ENCODE peak calls at places on chromosomes 2 and 18, in five cellular contexts. D, W, F, G and Q are unnamed samples.

GRCh38 chr2:160467086-160467485 is 26.5 kb downstream of the RBMS1 start:
- DNase-seq in D (no peak), W (no peak), F (no peak), G (no peak), Q (no peak)

GRCh38 chr18:58325521-58325908 is 281.5 kb downstream of the NEDD4L start:
- DNase-seq in D (no peak), W (no peak), F (no peak), G (no peak), Q (no peak)

GRCh38 chr2:43745457-43745856 is 28.4 kb upstream of the DYNC2LI1 start:
- DNase-seq in D (no peak), W (no peak), F (no peak), G (no peak), Q (peak; percentile 39)

GRCh38 chr2:233471291-233472035 is 95.1 kb downstream of the USP40 start:
- DNase-seq in D (no peak), W (no peak), F (no peak), G (no peak), Q (no peak)

GRCh38 chr2:101063352-101063751 is 61.3 kb downstream of the RPL31 start:
- DNase-seq in D (no peak), W (no peak), F (no peak), G (no peak), Q (no peak)

GRCh38 chr18:70221156-70221910 is 15.8 kb upstream of the RTTN start:
- DNase-seq in D (no peak), W (no peak), F (no peak), G (no peak), Q (no peak)

GRCh38 chr2:157257312-157258252 is at the start of gene GALNT5:
- DNase-seq in D (no peak), W (no peak), F (no peak), G (peak; percentile 63), Q (no peak)

GRCh38 chr18:78873916-78874505 is 105.6 kb upstream of the SALL3 start:
- DNase-seq in D (no peak), W (no peak), F (no peak), G (no peak), Q (no peak)

GRCh38 chr2:156456616-156457015 is 20.4 kb downstream of the GPD2 start:
- DNase-seq in D (no peak), W (no peak), F (no peak), G (no peak), Q (peak; percentile 65)

GRCh38 chr2:3343012-3343411 is 34.6 kb downstream of the EIPR1 start:
- DNase-seq in D (no peak), W (no peak), F (no peak), G (no peak), Q (no peak)

GRCh38 chr2:239252433-239253200 is 148.2 kb downstream of the HDAC4 start:
- DNase-seq in D (no peak), W (no peak), F (no peak), G (no peak), Q (no peak)

GRCh38 chr18:42028232-42028832 is 73.3 kb downstream of the PIK3C3 start:
- DNase-seq in D (no peak), W (no peak), F (no peak), G (peak; percentile 20), Q (no peak)

GRCh38 chr2:196399736-196400691 is 228.6 kb upstream of the STK17B start:
- DNase-seq in D (no peak), W (peak; percentile 40), F (no peak), G (no peak), Q (no peak)

GRCh38 chr18:42052137-42052708 is 97.2 kb downstream of the PIK3C3 start:
- DNase-seq in D (no peak), W (no peak), F (no peak), G (no peak), Q (no peak)

GRCh38 chr18:31156831-31157763 is 5.6 kb downstream of the DSC1 start:
- DNase-seq in D (no peak), W (peak; percentile 86), F (peak; percentile 39), G (no peak), Q (peak; percentile 48)

GRCh38 chr2:3203497-3204019 is 174.1 kb downstream of the EIPR1 start:
- DNase-seq in D (no peak), W (no peak), F (no peak), G (no peak), Q (no peak)

GRCh38 chr2:98486374-98486981 is 41.8 kb downstream of the INPP4A start:
- DNase-seq in D (no peak), W (no peak), F (no peak), G (no peak), Q (no peak)

GRCh38 chr2:75481041-75481836 is 79.5 kb downstream of the EVA1A start:
- DNase-seq in D (no peak), W (no peak), F (no peak), G (no peak), Q (no peak)

GRCh38 chr2:234286118-234286598 is 210.7 kb downstream of the ARL4C start:
- DNase-seq in D (no peak), W (no peak), F (no peak), G (no peak), Q (peak; percentile 66)

GRCh38 chr2:98134138-98134537 is 47.2 kb downstream of the VWA3B start:
- DNase-seq in D (no peak), W (no peak), F (no peak), G (no peak), Q (no peak)

GRCh38 chr2:219155054-219155644 is 5.5 kb downstream of the NHEJ1 start:
- DNase-seq in D (no peak), W (no peak), F (peak; percentile 60), G (peak; percentile 90), Q (no peak)

GRCh38 chr2:168166902-168167510 is 80.4 kb downstream of the STK39 start:
- DNase-seq in D (no peak), W (peak; percentile 89), F (no peak), G (no peak), Q (peak; percentile 51)

GRCh38 chr2:238646281-238646680 is 201.6 kb upstream of the TWIST2 start:
- DNase-seq in D (no peak), W (no peak), F (no peak), G (no peak), Q (no peak)

GRCh38 chr2:171924170-171924942 is 2.1 kb downstream of the HAT1 start:
- DNase-seq in D (no peak), W (no peak), F (no peak), G (no peak), Q (no peak)

GRCh38 chr18:7576685-7577084 is 9.6 kb downstream of the PTPRM start:
- DNase-seq in D (no peak), W (peak; percentile 76), F (no peak), G (no peak), Q (no peak)

GRCh38 chr2:48728827-48729226 is 26.7 kb downstream of the LHCGR start:
- DNase-seq in D (no peak), W (no peak), F (no peak), G (no peak), Q (no peak)

GRCh38 chr2:45736757-45737704 is 85.6 kb downstream of the PRKCE start:
- DNase-seq in D (no peak), W (no peak), F (no peak), G (no peak), Q (no peak)

GRCh38 chr18:57434536-57435494 is at the start of gene ONECUT2:
- DNase-seq in D (peak; percentile 95), W (peak; percentile 86), F (peak; percentile 88), G (peak; percentile 98), Q (peak; percentile 65)

GRCh38 chr18:58369616-58370015 is 259.3 kb downstream of the ALPK2 start:
- DNase-seq in D (no peak), W (no peak), F (no peak), G (no peak), Q (no peak)

GRCh38 chr2:95016616-95017307 is 8.7 kb upstream of the MAL start:
- DNase-seq in D (no peak), W (peak; percentile 53), F (no peak), G (no peak), Q (no peak)

GRCh38 chr2:171798156-171798815 is 95.8 kb downstream of the SLC25A12 start:
- DNase-seq in D (no peak), W (peak; percentile 58), F (no peak), G (no peak), Q (peak; percentile 16)

GRCh38 chr2:130963058-130963848 is 126.5 kb downstream of the ARHGEF4 start:
- DNase-seq in D (no peak), W (no peak), F (no peak), G (peak; percentile 44), Q (no peak)
- H3K4me3 ChIP-seq in D (no peak overlapping the region), W (no peak overlapping the region), F (no peak overlapping the region), G (peak overlapping the region; percentile 43), Q (no peak overlapping the region)

GRCh38 chr2:11298592-11298991 is 45.8 kb downstream of the ROCK2 start:
- DNase-seq in D (no peak), W (no peak), F (no peak), G (no peak), Q (no peak)

GRCh38 chr2:11292464-11293255 is 51.8 kb downstream of the ROCK2 start:
- DNase-seq in D (no peak), W (no peak), F (no peak), G (peak; percentile 6), Q (no peak)

GRCh38 chr2:11299439-11299838 is 45.0 kb downstream of the ROCK2 start:
- DNase-seq in D (no peak), W (no peak), F (no peak), G (no peak), Q (no peak)

GRCh38 chr2:11290713-11291112 is 53.7 kb downstream of the ROCK2 start:
- DNase-seq in D (no peak), W (no peak), F (no peak), G (no peak), Q (no peak)

DNA sequence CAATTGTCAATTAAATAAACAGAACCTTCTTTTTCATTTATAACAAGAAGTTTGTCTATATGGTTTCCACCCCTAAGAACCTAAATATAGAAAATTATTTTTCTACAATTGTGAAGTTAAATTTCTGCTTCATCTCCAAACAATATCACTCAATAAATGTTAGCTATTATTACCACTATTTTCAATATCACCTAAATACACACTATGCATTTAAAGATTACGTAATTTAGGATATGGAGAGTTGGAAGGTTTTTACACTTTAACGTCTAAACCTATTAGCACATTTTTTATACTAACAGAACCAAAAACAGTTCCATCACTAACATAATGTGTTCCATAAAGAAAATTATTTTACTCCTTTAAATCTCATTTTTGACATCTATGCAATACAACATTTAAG is 48.0 kb downstream of the ROCK2 start:
- DNase-seq in D (no peak), W (no peak), F (no peak), G (no peak), Q (no peak)
- TF ChIP-seq CTCF in D (no peak), W (no peak), F (no peak), G (no peak), Q (no peak)

GRCh38 chr2:31802711-31803110 is 208.1 kb downstream of the MEMO1 start:
- DNase-seq in D (no peak), W (peak; percentile 41), F (no peak), G (no peak), Q (no peak)

GRCh38 chr2:31810200-31810917 is 200.4 kb downstream of the MEMO1 start:
- DNase-seq in D (no peak), W (no peak), F (no peak), G (no peak), Q (no peak)

DNA sequence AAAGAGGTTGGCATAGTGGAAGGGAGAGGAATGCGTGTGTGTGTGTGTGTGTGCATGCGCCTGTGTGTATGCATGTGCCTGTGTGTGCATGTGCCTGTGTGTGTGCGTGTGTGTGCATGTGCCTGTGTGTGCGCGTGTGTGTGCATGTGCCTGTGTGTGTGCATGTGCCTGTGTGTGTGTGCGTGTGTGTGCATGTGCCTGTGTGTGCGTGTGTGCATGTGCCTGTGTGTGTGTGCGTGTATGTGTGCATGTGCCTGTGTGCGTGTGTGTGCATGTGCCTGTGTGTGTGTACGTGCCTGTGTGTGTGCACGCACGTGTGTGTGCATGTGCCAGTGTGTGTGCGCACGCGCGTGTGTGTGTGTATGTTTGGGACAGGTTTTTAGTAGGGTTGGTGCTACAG is 205.1 kb downstream of the MEMO1 start:
- DNase-seq in D (no peak), W (no peak), F (no peak), G (no peak), Q (no peak)
- H3K36me3 ChIP-seq in D (no peaks in the 10 kb centered on the region), W (no peaks in the 10 kb centered on the region), F (no peaks in the 10 kb centered on the region), G (no peaks in the 10 kb centered on the region), Q (no peaks in the 10 kb centered on the region)

GRCh38 chr18:49460958-49461601 is 635 bp upstream of the DYM start:
- DNase-seq in D (no peak), W (no peak), F (no peak), G (no peak), Q (no peak)
- H3K4me3 ChIP-seq in D (peak overlapping the region; percentile 97), W (peak overlapping the region; percentile 99), F (peak overlapping the region; percentile 47), G (peak overlapping the region; percentile 76), Q (peak overlapping the region; percentile 99)